ENCODE peak calls at places on chromosomes 13 and 19, in ten cellular contexts. One of them, this sample, is unnamed.

GRCh38 chr13:24927810-24928404 is 163.9 kb downstream of the RNF17 start:
- DNase-seq in anterior cingulate cortex: no peak
- DNase-seq in T1000: no peak
- DNase-seq in OCI-LY7: no peak
- DNase-seq in heart left ventricle: no peak
- DNase-seq in stimulated activated CD4-positive, alpha-beta T cell treated with anti-CD3 and anti-CD28 coated beads, Interleukin-4, amount 100 ng/mL, for 24 hours: no peak
- DNase-seq in NCI-H82: no peak
- DNase-seq in lung: no peak
- DNase-seq in pancreas: no peak
- DNase-seq in stomach: no peak
- DNase-seq in this sample: no peak

GRCh38 chr13:21343659-21344058 is 115.4 kb downstream of the ZDHHC20 start:
- DNase-seq in anterior cingulate cortex: no peak
- DNase-seq in T1000: no peak
- DNase-seq in OCI-LY7: no peak
- DNase-seq in heart left ventricle: no peak
- DNase-seq in stimulated activated CD4-positive, alpha-beta T cell treated with anti-CD3 and anti-CD28 coated beads, Interleukin-4, amount 100 ng/mL, for 24 hours: no peak
- DNase-seq in NCI-H82: no peak
- DNase-seq in lung: no peak
- DNase-seq in pancreas: no peak
- DNase-seq in stomach: no peak
- DNase-seq in this sample: no peak

GRCh38 chr13:113584870-113585671 is 518 bp downstream of the TFDP1 start:
- DNase-seq in anterior cingulate cortex: no peak
- DNase-seq in T1000: no peak
- DNase-seq in OCI-LY7: peak; percentile 36
- DNase-seq in heart left ventricle: peak; percentile 64
- DNase-seq in stimulated activated CD4-positive, alpha-beta T cell treated with anti-CD3 and anti-CD28 coated beads, Interleukin-4, amount 100 ng/mL, for 24 hours: peak; percentile 22
- DNase-seq in NCI-H82: peak; percentile 69
- DNase-seq in lung: peak; percentile 10
- DNase-seq in pancreas: peak; percentile 78
- DNase-seq in stomach: peak; percentile 24
- DNase-seq in this sample: no peak

GRCh38 chr19:3606174-3606689 is 443 bp downstream of the TBXA2R start:
- DNase-seq in anterior cingulate cortex: no peak
- DNase-seq in T1000: no peak
- DNase-seq in OCI-LY7: no peak
- DNase-seq in heart left ventricle: no peak
- DNase-seq in stimulated activated CD4-positive, alpha-beta T cell treated with anti-CD3 and anti-CD28 coated beads, Interleukin-4, amount 100 ng/mL, for 24 hours: no peak
- DNase-seq in NCI-H82: peak; percentile 20
- DNase-seq in lung: no peak
- DNase-seq in pancreas: peak; percentile 89
- DNase-seq in stomach: peak; percentile 78
- DNase-seq in this sample: no peak

GRCh38 chr19:1851581-1852293 is 3.5 kb upstream of the REXO1 start:
- DNase-seq in anterior cingulate cortex: peak; percentile 59
- DNase-seq in T1000: no peak
- DNase-seq in OCI-LY7: no peak
- DNase-seq in heart left ventricle: peak; percentile 69
- DNase-seq in stimulated activated CD4-positive, alpha-beta T cell treated with anti-CD3 and anti-CD28 coated beads, Interleukin-4, amount 100 ng/mL, for 24 hours: peak; percentile 53
- DNase-seq in NCI-H82: no peak
- DNase-seq in lung: no peak
- DNase-seq in pancreas: peak; percentile 76
- DNase-seq in stomach: no peak
- DNase-seq in this sample: no peak

GRCh38 chr19:1882089-1882785 is 3.1 kb downstream of the ABHD17A start:
- DNase-seq in anterior cingulate cortex: no peak
- DNase-seq in T1000: no peak
- DNase-seq in OCI-LY7: peak; percentile 79
- DNase-seq in heart left ventricle: no peak
- DNase-seq in stimulated activated CD4-positive, alpha-beta T cell treated with anti-CD3 and anti-CD28 coated beads, Interleukin-4, amount 100 ng/mL, for 24 hours: peak; percentile 72
- DNase-seq in NCI-H82: no peak
- DNase-seq in lung: no peak
- DNase-seq in pancreas: no peak
- DNase-seq in stomach: no peak
- DNase-seq in this sample: no peak

GRCh38 chr13:106691861-106692260 is 123.9 kb upstream of the ARGLU1 start:
- DNase-seq in anterior cingulate cortex: no peak
- DNase-seq in T1000: no peak
- DNase-seq in OCI-LY7: no peak
- DNase-seq in heart left ventricle: no peak
- DNase-seq in stimulated activated CD4-positive, alpha-beta T cell treated with anti-CD3 and anti-CD28 coated beads, Interleukin-4, amount 100 ng/mL, for 24 hours: no peak
- DNase-seq in NCI-H82: no peak
- DNase-seq in lung: no peak
- DNase-seq in pancreas: no peak
- DNase-seq in stomach: no peak
- DNase-seq in this sample: no peak

GRCh38 chr13:43874512-43875092 is 4.9 kb downstream of the CCDC122 start:
- DNase-seq in anterior cingulate cortex: no peak
- DNase-seq in T1000: no peak
- DNase-seq in OCI-LY7: peak; percentile 57
- DNase-seq in heart left ventricle: no peak
- DNase-seq in stimulated activated CD4-positive, alpha-beta T cell treated with anti-CD3 and anti-CD28 coated beads, Interleukin-4, amount 100 ng/mL, for 24 hours: no peak
- DNase-seq in NCI-H82: peak; percentile 46
- DNase-seq in lung: no peak
- DNase-seq in pancreas: no peak
- DNase-seq in stomach: no peak
- DNase-seq in this sample: peak; percentile 72

GRCh38 chr13:95660981-95661581 is 15.9 kb upstream of the DNAJC3 start:
- DNase-seq in anterior cingulate cortex: no peak
- DNase-seq in T1000: no peak
- DNase-seq in OCI-LY7: peak; percentile 36
- DNase-seq in heart left ventricle: no peak
- DNase-seq in stimulated activated CD4-positive, alpha-beta T cell treated with anti-CD3 and anti-CD28 coated beads, Interleukin-4, amount 100 ng/mL, for 24 hours: no peak
- DNase-seq in NCI-H82: peak; percentile 84
- DNase-seq in lung: no peak
- DNase-seq in pancreas: no peak
- DNase-seq in stomach: no peak
- DNase-seq in this sample: peak; percentile 68

GRCh38 chr13:110230661-110231347 is 76.2 kb downstream of the COL4A1 start:
- DNase-seq in anterior cingulate cortex: no peak
- DNase-seq in T1000: no peak
- DNase-seq in OCI-LY7: no peak
- DNase-seq in heart left ventricle: no peak
- DNase-seq in stimulated activated CD4-positive, alpha-beta T cell treated with anti-CD3 and anti-CD28 coated beads, Interleukin-4, amount 100 ng/mL, for 24 hours: no peak
- DNase-seq in NCI-H82: no peak
- DNase-seq in lung: no peak
- DNase-seq in pancreas: no peak
- DNase-seq in stomach: no peak
- DNase-seq in this sample: no peak

GRCh38 chr19:5645409-5645808 is 22.5 kb downstream of the SAFB start:
- DNase-seq in anterior cingulate cortex: no peak
- DNase-seq in T1000: no peak
- DNase-seq in OCI-LY7: no peak
- DNase-seq in heart left ventricle: no peak
- DNase-seq in stimulated activated CD4-positive, alpha-beta T cell treated with anti-CD3 and anti-CD28 coated beads, Interleukin-4, amount 100 ng/mL, for 24 hours: no peak
- DNase-seq in NCI-H82: no peak
- DNase-seq in lung: no peak
- DNase-seq in pancreas: peak; percentile 4
- DNase-seq in stomach: no peak
- DNase-seq in this sample: no peak

GRCh38 chr19:50858896-50859295 is 4.2 kb downstream of the KLK3 start:
- DNase-seq in anterior cingulate cortex: no peak
- DNase-seq in T1000: no peak
- DNase-seq in OCI-LY7: no peak
- DNase-seq in heart left ventricle: no peak
- DNase-seq in stimulated activated CD4-positive, alpha-beta T cell treated with anti-CD3 and anti-CD28 coated beads, Interleukin-4, amount 100 ng/mL, for 24 hours: no peak
- DNase-seq in NCI-H82: no peak
- DNase-seq in lung: no peak
- DNase-seq in pancreas: peak; percentile 52
- DNase-seq in stomach: no peak
- DNase-seq in this sample: no peak

GRCh38 chr19:18060472-18060871 is 26.3 kb downstream of the IL12RB1 start:
- DNase-seq in anterior cingulate cortex: no peak
- DNase-seq in T1000: no peak
- DNase-seq in OCI-LY7: no peak
- DNase-seq in heart left ventricle: no peak
- DNase-seq in stimulated activated CD4-positive, alpha-beta T cell treated with anti-CD3 and anti-CD28 coated beads, Interleukin-4, amount 100 ng/mL, for 24 hours: no peak
- DNase-seq in NCI-H82: peak; percentile 91
- DNase-seq in lung: no peak
- DNase-seq in pancreas: peak; percentile 15
- DNase-seq in stomach: no peak
- DNase-seq in this sample: no peak

GRCh38 chr13:26253787-26254582 is at the start of gene CDK8:
- DNase-seq in anterior cingulate cortex: peak; percentile 98
- DNase-seq in T1000: peak; percentile 78
- DNase-seq in OCI-LY7: peak; percentile 93
- DNase-seq in heart left ventricle: peak; percentile 93
- DNase-seq in stimulated activated CD4-positive, alpha-beta T cell treated with anti-CD3 and anti-CD28 coated beads, Interleukin-4, amount 100 ng/mL, for 24 hours: peak; percentile 89
- DNase-seq in NCI-H82: peak; percentile 99
- DNase-seq in lung: peak; percentile 89
- DNase-seq in pancreas: peak; percentile 92
- DNase-seq in stomach: peak; percentile 88
- DNase-seq in this sample: peak; percentile 77

GRCh38 chr19:58059003-58059671 is at the start of gene ZNF135:
- DNase-seq in anterior cingulate cortex: peak; percentile 94
- DNase-seq in T1000: peak; percentile 77
- DNase-seq in OCI-LY7: no peak
- DNase-seq in heart left ventricle: peak; percentile 94
- DNase-seq in stimulated activated CD4-positive, alpha-beta T cell treated with anti-CD3 and anti-CD28 coated beads, Interleukin-4, amount 100 ng/mL, for 24 hours: peak; percentile 47
- DNase-seq in NCI-H82: peak; percentile 79
- DNase-seq in lung: peak; percentile 75
- DNase-seq in pancreas: peak; percentile 90
- DNase-seq in stomach: peak; percentile 58
- DNase-seq in this sample: no peak